ENCODE peak calls at places on chromosomes 13 and 19, in ten cellular contexts. E, M, O, Q, W, T, Z, B, U and I are unnamed samples.

GRCh38 chr13:80157261-80157942 is 183.5 kb downstream of the SPRY2 start:
- DNase-seq in U (no peak), M (no peak), Z (peak), Q (no peak), O (no peak), T (no peak), E (no peak), W (no peak), B (no peak), I (no peak)

GRCh38 chr19:3687774-3688706 is 12.2 kb downstream of the PIP5K1C start:
- DNase-seq in T (no peak), O (no peak), W (no peak), B (no peak), Q (no peak), Z (no peak), E (peak), U (peak), M (peak), I (no peak)

GRCh38 chr19:40594251-40594650 is 6.9 kb upstream of the LTBP4 start:
- DNase-seq in O (no peak), Z (no peak), E (no peak), B (no peak), W (no peak), U (no peak), M (no peak), Q (no peak), T (no peak), I (no peak)

GRCh38 chr19:1261863-1262686 is 7.1 kb upstream of the CIRBP start:
- DNase-seq in W (no peak), T (peak), O (peak), Q (peak), U (no peak), Z (peak), M (peak), B (no peak), E (peak), I (no peak)

GRCh38 chr19:3969435-3970312 is 1.2 kb downstream of the DAPK3 start:
- DNase-seq in O (no peak), U (no peak), Q (peak), Z (peak), M (no peak), T (no peak), B (no peak), E (no peak), W (no peak), I (no peak)

GRCh38 chr19:12090807-12091206 is 26.3 kb downstream of the ZNF844 start:
- DNase-seq in U (no peak), M (peak), O (no peak), Q (no peak), E (peak), W (peak), T (peak), B (peak), Z (peak), I (peak)

GRCh38 chr19:14433454-14434156 is 499 bp downstream of the PKN1 start:
- DNase-seq in W (peak), E (peak), Z (no peak), U (peak), M (peak), B (no peak), T (peak), Q (no peak), O (peak), I (no peak)

GRCh38 chr19:33396701-33397535 is 23.4 kb downstream of the CEBPG start:
- DNase-seq in M (no peak), B (no peak), W (no peak), Z (peak), T (peak), Q (no peak), U (no peak), O (no peak), E (no peak), I (no peak)

GRCh38 chr13:106649495-106649894 is 81.6 kb upstream of the ARGLU1 start:
- DNase-seq in E (no peak), O (no peak), Q (no peak), W (no peak), Z (peak), T (no peak), U (no peak), B (no peak), M (no peak), I (no peak)

GRCh38 chr19:13459351-13459750 is 46.9 kb downstream of the CACNA1A start:
- DNase-seq in O (peak), T (no peak), M (no peak), U (peak), Q (no peak), B (no peak), W (no peak), E (peak), Z (no peak), I (no peak)

GRCh38 chr19:55080915-55081772 is 5.5 kb downstream of the EPS8L1 start:
- DNase-seq in Z (peak), W (peak), M (peak), U (no peak), Q (peak), O (peak), B (peak), T (peak), E (peak), I (peak)

GRCh38 chr13:61850794-61851193 is 435.1 kb upstream of the PCDH20 start:
- DNase-seq in W (no peak), E (no peak), U (no peak), B (no peak), Q (no peak), T (no peak), O (no peak), M (no peak), Z (no peak), I (no peak)

GRCh38 chr19:31177230-31177629 is 172.0 kb downstream of the TSHZ3 start:
- DNase-seq in B (no peak), T (no peak), W (no peak), Q (no peak), U (no peak), M (no peak), O (no peak), E (no peak), Z (no peak), I (no peak)

GRCh38 chr19:964116-964520 is 20.0 kb upstream of the WDR18 start:
- DNase-seq in T (no peak), Q (no peak), U (no peak), M (no peak), O (no peak), W (no peak), B (no peak), E (no peak), Z (no peak), I (no peak)

GRCh38 chr19:2767688-2768087 is 15.4 kb downstream of the SGTA start:
- DNase-seq in O (no peak), M (no peak), W (no peak), T (no peak), B (no peak), E (no peak), U (no peak), Q (no peak), Z (no peak), I (no peak)

GRCh38 chr19:494171-495046 is 1.9 kb upstream of the MADCAM1 start:
- DNase-seq in O (no peak), Q (no peak), Z (no peak), M (no peak), T (peak), U (no peak), W (no peak), E (no peak), B (no peak), I (no peak)

GRCh38 chr19:5094768-5095567 is 126.1 kb downstream of the KDM4B start:
- DNase-seq in B (no peak), Q (no peak), Z (no peak), M (no peak), U (peak), O (no peak), E (no peak), T (no peak), W (no peak), I (no peak)

GRCh38 chr13:88908896-88909535 is 1237.8 kb downstream of the SLITRK5 start:
- DNase-seq in Q (no peak), E (peak), B (peak), O (no peak), T (no peak), M (no peak), U (no peak), Z (no peak), W (no peak), I (no peak)

GRCh38 chr19:13882841-13883240 is 5.9 kb downstream of the NANOS3 start:
- DNase-seq in M (no peak), Q (no peak), B (no peak), E (no peak), W (no peak), T (no peak), O (no peak), Z (no peak), U (no peak), I (no peak)

GRCh38 chr13:34608326-34608725 is 333.7 kb upstream of the NBEA start:
- DNase-seq in Q (no peak), E (no peak), O (no peak), Z (no peak), U (no peak), B (no peak), W (no peak), T (no peak), M (no peak), I (no peak)

GRCh38 chr19:40305403-40305802 is 20.3 kb upstream of the AKT2 start:
- DNase-seq in Z (peak), U (peak), T (peak), M (peak), O (peak), E (peak), W (peak), B (peak), Q (peak), I (peak)

GRCh38 chr13:96632536-96633320 is 361.5 kb downstream of the OXGR1 start:
- DNase-seq in Q (no peak), O (no peak), Z (peak), E (no peak), U (no peak), T (no peak), W (no peak), M (no peak), B (no peak), I (no peak)

GRCh38 chr19:11420429-11420893 is 1.3 kb upstream of the RGL3 start:
- DNase-seq in W (no peak), O (no peak), B (peak), Z (peak), E (peak), U (no peak), T (no peak), M (no peak), Q (no peak), I (no peak)

GRCh38 chr19:3129112-3129511 is 6.7 kb upstream of the GNA15 start:
- DNase-seq in Q (no peak), Z (peak), B (peak), M (peak), O (no peak), T (no peak), U (no peak), W (no peak), E (no peak), I (no peak)

GRCh38 chr13:37014609-37015008 is 14.0 kb downstream of the EXOSC8 start:
- DNase-seq in U (no peak), M (no peak), W (no peak), Z (no peak), E (no peak), T (no peak), Q (no peak), O (no peak), B (no peak), I (no peak)

GRCh38 chr13:113566227-113566561 is 18.4 kb upstream of the TFDP1 start:
- DNase-seq in O (no peak), Z (no peak), B (no peak), T (peak), U (no peak), Q (no peak), W (no peak), E (no peak), M (no peak), I (no peak)

GRCh38 chr19:3055741-3056453 is 6.4 kb downstream of the TLE5 start:
- DNase-seq in Q (peak), U (peak), T (peak), Z (no peak), E (peak), W (no peak), M (no peak), O (peak), B (no peak), I (no peak)

GRCh38 chr19:511101-511841 is 4.0 kb downstream of the TPGS1 start:
- DNase-seq in B (no peak), T (peak), M (peak), Z (peak), W (peak), O (peak), Q (no peak), U (no peak), E (no peak), I (no peak)

GRCh38 chr13:63288576-63288975 is 1872.9 kb upstream of the PCDH20 start:
- DNase-seq in Z (peak), O (no peak), T (no peak), B (no peak), Q (no peak), M (no peak), W (no peak), E (no peak), U (no peak), I (no peak)

GRCh38 chr19:38980583-38981374 is 5.2 kb upstream of the FBXO17 start:
- DNase-seq in B (no peak), M (no peak), U (no peak), O (no peak), E (no peak), Z (no peak), W (no peak), Q (no peak), T (no peak), I (no peak)

GRCh38 chr19:50479761-50480251 is 3.2 kb upstream of the GARIN5A start:
- DNase-seq in O (no peak), W (no peak), M (no peak), E (no peak), Z (no peak), B (no peak), Q (no peak), T (peak), U (no peak), I (no peak)

GRCh38 chr13:37070145-37070695 is 10.7 kb upstream of the SUPT20H start:
- DNase-seq in U (no peak), O (no peak), Z (no peak), Q (no peak), B (no peak), M (no peak), W (no peak), T (no peak), E (no peak), I (no peak)

GRCh38 chr19:42487025-42487797 is 41.1 kb downstream of the CEACAM1 start:
- DNase-seq in O (no peak), Z (no peak), E (no peak), B (no peak), U (no peak), Q (no peak), M (no peak), T (no peak), W (no peak), I (no peak)

GRCh38 chr19:50817941-50818858 is 5.4 kb downstream of the KLK1 start:
- DNase-seq in Q (peak), T (peak), W (no peak), E (peak), B (no peak), Z (no peak), O (peak), U (no peak), M (peak), I (peak)

GRCh38 chr13:106919638-106920037 is 351.7 kb upstream of the ARGLU1 start:
- DNase-seq in W (no peak), B (no peak), Z (peak), T (no peak), E (peak), O (no peak), Q (no peak), M (no peak), U (no peak), I (no peak)

GRCh38 chr13:46149272-46150133 is 32.5 kb downstream of the LCP1 start:
- DNase-seq in M (no peak), W (no peak), U (no peak), B (no peak), O (no peak), Q (no peak), E (no peak), Z (peak), T (no peak), I (no peak)

GRCh38 chr13:47109028-47109427 is 212.2 kb upstream of the HTR2A start:
- DNase-seq in Z (no peak), W (no peak), E (no peak), M (no peak), B (no peak), T (no peak), Q (no peak), O (no peak), U (no peak), I (no peak)

GRCh38 chr13:99892866-99893504 is 78.6 kb downstream of the ZIC5 start:
- DNase-seq in W (no peak), M (no peak), U (no peak), T (no peak), B (no peak), O (no peak), E (no peak), Z (no peak), Q (no peak), I (no peak)

GRCh38 chr13:39516140-39516539 is 86.9 kb downstream of the LHFPL6 start:
- DNase-seq in U (peak), M (no peak), O (no peak), E (no peak), B (no peak), Q (no peak), Z (no peak), T (no peak), W (no peak), I (no peak)

GRCh38 chr19:14375582-14376291 is 5.5 kb upstream of the ADGRE5 start:
- DNase-seq in Z (peak), U (no peak), E (no peak), M (no peak), Q (no peak), O (no peak), T (no peak), W (no peak), B (no peak), I (no peak)